ENCODE peak calls at places on chromosomes 2 and 18, in four cellular contexts. One of them, this sample, is unnamed.

GRCh38 chr18:48715651-48716354 is 177.0 kb downstream of the CTIF start:
- DNase-seq in WERI-Rb-1: no peak
- DNase-seq in spleen: peak; percentile 76
- DNase-seq in CD4-positive, alpha-beta T cell: no peak
- DNase-seq in this sample: no peak

GRCh38 chr2:33289961-33290360 is 186.5 kb upstream of the RASGRP3 start:
- DNase-seq in WERI-Rb-1: no peak
- DNase-seq in spleen: no peak
- DNase-seq in CD4-positive, alpha-beta T cell: no peak
- DNase-seq in this sample: no peak

GRCh38 chr2:235670974-235671787 is 177.3 kb downstream of the AGAP1 start:
- DNase-seq in CD4-positive, alpha-beta T cell: no peak
- DNase-seq in spleen: no peak
- DNase-seq in WERI-Rb-1: peak; percentile 83
- DNase-seq in this sample: no peak

GRCh38 chr2:20135631-20136050 is 84.2 kb upstream of the LAPTM4A start:
- DNase-seq in WERI-Rb-1: peak; percentile 88
- DNase-seq in CD4-positive, alpha-beta T cell: peak; percentile 7
- DNase-seq in spleen: no peak
- DNase-seq in this sample: no peak

GRCh38 chr2:220959391-220959802 is 612.7 kb downstream of the EPHA4 start:
- DNase-seq in spleen: no peak
- DNase-seq in CD4-positive, alpha-beta T cell: no peak
- DNase-seq in WERI-Rb-1: no peak
- DNase-seq in this sample: no peak

GRCh38 chr2:164697688-164698290 is 76.5 kb upstream of the GRB14 start:
- DNase-seq in WERI-Rb-1: no peak
- DNase-seq in CD4-positive, alpha-beta T cell: no peak
- DNase-seq in spleen: no peak
- DNase-seq in this sample: no peak

GRCh38 chr2:189204322-189204941 is 24.9 kb upstream of the COL5A2 start:
- DNase-seq in CD4-positive, alpha-beta T cell: no peak
- DNase-seq in spleen: no peak
- DNase-seq in WERI-Rb-1: no peak
- DNase-seq in this sample: no peak

GRCh38 chr2:169131587-169132512 is 62.5 kb downstream of the DHRS9 start:
- DNase-seq in WERI-Rb-1: no peak
- DNase-seq in CD4-positive, alpha-beta T cell: no peak
- DNase-seq in spleen: no peak
- DNase-seq in this sample: no peak

GRCh38 chr2:24508878-24509277 is 17.8 kb downstream of the NCOA1 start:
- DNase-seq in spleen: no peak
- DNase-seq in CD4-positive, alpha-beta T cell: no peak
- DNase-seq in WERI-Rb-1: no peak
- DNase-seq in this sample: no peak

GRCh38 chr18:64713284-64713683 is 564.4 kb upstream of the LINC00305 start:
- DNase-seq in spleen: no peak
- DNase-seq in WERI-Rb-1: no peak
- DNase-seq in CD4-positive, alpha-beta T cell: no peak
- DNase-seq in this sample: no peak

GRCh38 chr2:236745420-236746210 is 176.0 kb downstream of the ACKR3 start:
- DNase-seq in CD4-positive, alpha-beta T cell: no peak
- DNase-seq in WERI-Rb-1: peak; percentile 86
- DNase-seq in spleen: no peak
- DNase-seq in this sample: no peak

GRCh38 chr2:106106627-106107508 is 87.2 kb downstream of the UXS1 start:
- DNase-seq in spleen: no peak
- DNase-seq in WERI-Rb-1: no peak
- DNase-seq in CD4-positive, alpha-beta T cell: no peak
- DNase-seq in this sample: no peak

GRCh38 chr2:113826346-113827285 is 63.3 kb upstream of the ACTR3 start:
- DNase-seq in CD4-positive, alpha-beta T cell: no peak
- DNase-seq in WERI-Rb-1: no peak
- DNase-seq in spleen: no peak
- DNase-seq in this sample: no peak

GRCh38 chr2:235027558-235028214 is 75.9 kb downstream of the SH3BP4 start:
- DNase-seq in CD4-positive, alpha-beta T cell: no peak
- DNase-seq in spleen: no peak
- DNase-seq in WERI-Rb-1: no peak
- DNase-seq in this sample: no peak

GRCh38 chr18:41745166-41746049 is 209.6 kb upstream of the PIK3C3 start:
- DNase-seq in spleen: no peak
- DNase-seq in WERI-Rb-1: peak; percentile 66
- DNase-seq in CD4-positive, alpha-beta T cell: no peak
- DNase-seq in this sample: no peak

GRCh38 chr2:46007412-46007811 is 289.8 kb upstream of the EPAS1 start:
- DNase-seq in spleen: no peak
- DNase-seq in WERI-Rb-1: no peak
- DNase-seq in CD4-positive, alpha-beta T cell: no peak
- DNase-seq in this sample: no peak

GRCh38 chr2:156826342-156826933 is 390.3 kb downstream of the GPD2 start:
- DNase-seq in CD4-positive, alpha-beta T cell: no peak
- DNase-seq in spleen: no peak
- DNase-seq in WERI-Rb-1: no peak
- DNase-seq in this sample: no peak

GRCh38 chr2:220451438-220451837 is 824.0 kb downstream of the SLC4A3 start:
- DNase-seq in CD4-positive, alpha-beta T cell: no peak
- DNase-seq in WERI-Rb-1: no peak
- DNase-seq in spleen: no peak
- DNase-seq in this sample: no peak

GRCh38 chr2:159516241-159516758 is 100.0 kb downstream of the BAZ2B start:
- DNase-seq in WERI-Rb-1: peak; percentile 16
- DNase-seq in spleen: no peak
- DNase-seq in CD4-positive, alpha-beta T cell: no peak
- DNase-seq in this sample: no peak

GRCh38 chr2:178306351-178307073 is 112.2 kb downstream of the OSBPL6 start:
- DNase-seq in CD4-positive, alpha-beta T cell: peak; percentile 2
- DNase-seq in spleen: no peak
- DNase-seq in WERI-Rb-1: peak; percentile 79
- DNase-seq in this sample: no peak

GRCh38 chr2:116513991-116514390 is 1300.5 kb upstream of the DDX18 start:
- DNase-seq in WERI-Rb-1: no peak
- DNase-seq in CD4-positive, alpha-beta T cell: no peak
- DNase-seq in spleen: no peak
- DNase-seq in this sample: no peak
- H3K9me3 ChIP-seq in WERI-Rb-1: no peaks in the 10 kb centered on the region
- H3K9me3 ChIP-seq in CD4-positive, alpha-beta T cell: no peaks in the 10 kb centered on the region
- H3K9me3 ChIP-seq in spleen: peaks cover 2% of the 10 kb centered on the region
- H3K9me3 ChIP-seq in this sample: no peaks in the 10 kb centered on the region

GRCh38 chr18:72174972-72175649 is 369.0 kb downstream of the CBLN2 start:
- DNase-seq in CD4-positive, alpha-beta T cell: no peak
- DNase-seq in WERI-Rb-1: no peak
- DNase-seq in spleen: no peak
- DNase-seq in this sample: no peak

GRCh38 chr18:72181241-72181764 is 362.8 kb downstream of the CBLN2 start:
- DNase-seq in WERI-Rb-1: no peak
- DNase-seq in spleen: no peak
- DNase-seq in CD4-positive, alpha-beta T cell: no peak
- DNase-seq in this sample: no peak

DNA sequence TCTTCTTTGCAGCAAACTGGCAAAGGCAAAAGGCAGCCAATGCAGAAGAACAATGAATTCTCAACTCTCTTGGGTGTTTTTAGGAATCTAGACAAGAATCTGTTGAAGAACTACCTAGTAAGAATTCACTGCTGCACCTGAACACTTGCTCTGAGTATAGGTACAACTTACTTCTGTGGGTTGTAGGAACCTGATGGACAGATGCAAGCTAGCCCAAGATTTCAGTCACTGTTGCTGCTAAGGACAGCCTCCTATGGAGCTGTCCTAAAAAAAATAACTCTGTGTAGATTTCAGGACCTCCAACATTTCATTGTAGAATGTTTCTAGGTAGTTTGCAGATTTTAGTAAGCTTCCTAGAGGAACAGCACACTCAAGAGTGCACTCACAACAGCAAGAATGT is 363.5 kb downstream of the CBLN2 start:
- DNase-seq in CD4-positive, alpha-beta T cell: no peak
- DNase-seq in spleen: no peak
- DNase-seq in WERI-Rb-1: no peak
- DNase-seq in this sample: no peak
- H3K9me3 ChIP-seq in CD4-positive, alpha-beta T cell: no peaks in the 10 kb centered on the region
- H3K9me3 ChIP-seq in spleen: peaks cover 25% of the 10 kb centered on the region
- H3K9me3 ChIP-seq in WERI-Rb-1: no peaks in the 10 kb centered on the region
- H3K9me3 ChIP-seq in this sample: no peaks in the 10 kb centered on the region

GRCh38 chr18:78494204-78494603 is 485.4 kb upstream of the SALL3 start:
- DNase-seq in WERI-Rb-1: no peak
- DNase-seq in spleen: no peak
- DNase-seq in CD4-positive, alpha-beta T cell: no peak
- DNase-seq in this sample: no peak

GRCh38 chr18:78492813-78493371 is 486.7 kb upstream of the SALL3 start:
- DNase-seq in CD4-positive, alpha-beta T cell: no peak
- DNase-seq in spleen: no peak
- DNase-seq in WERI-Rb-1: no peak
- DNase-seq in this sample: no peak

GRCh38 chr18:78494686-78495085 is 484.9 kb upstream of the SALL3 start:
- DNase-seq in spleen: no peak
- DNase-seq in CD4-positive, alpha-beta T cell: no peak
- DNase-seq in WERI-Rb-1: no peak
- DNase-seq in this sample: no peak

GRCh38 chr18:78495550-78495949 is 484.1 kb upstream of the SALL3 start:
- DNase-seq in spleen: no peak
- DNase-seq in WERI-Rb-1: no peak
- DNase-seq in CD4-positive, alpha-beta T cell: no peak
- DNase-seq in this sample: no peak

GRCh38 chr18:78492064-78492812 is 487.4 kb upstream of the SALL3 start:
- DNase-seq in WERI-Rb-1: no peak
- DNase-seq in spleen: no peak
- DNase-seq in CD4-positive, alpha-beta T cell: no peak
- DNase-seq in this sample: no peak
- H3K9me3 ChIP-seq in WERI-Rb-1: no peaks in the 10 kb centered on the region
- H3K9me3 ChIP-seq in spleen: peaks cover 36% of the 10 kb centered on the region
- H3K9me3 ChIP-seq in CD4-positive, alpha-beta T cell: no peaks in the 10 kb centered on the region
- H3K9me3 ChIP-seq in this sample: no peaks in the 10 kb centered on the region

GRCh38 chr18:35306588-35307250 is 16.7 kb upstream of the ZSCAN30 start:
- DNase-seq in CD4-positive, alpha-beta T cell: no peak
- DNase-seq in spleen: no peak
- DNase-seq in WERI-Rb-1: no peak
- DNase-seq in this sample: no peak
- H3K9me3 ChIP-seq in CD4-positive, alpha-beta T cell: peaks cover 97% of the 10 kb centered on the region
- H3K9me3 ChIP-seq in spleen: peaks cover 100% of the 10 kb centered on the region
- H3K9me3 ChIP-seq in WERI-Rb-1: peaks cover 19% of the 10 kb centered on the region
- H3K9me3 ChIP-seq in this sample: peaks cover 21% of the 10 kb centered on the region

DNA sequence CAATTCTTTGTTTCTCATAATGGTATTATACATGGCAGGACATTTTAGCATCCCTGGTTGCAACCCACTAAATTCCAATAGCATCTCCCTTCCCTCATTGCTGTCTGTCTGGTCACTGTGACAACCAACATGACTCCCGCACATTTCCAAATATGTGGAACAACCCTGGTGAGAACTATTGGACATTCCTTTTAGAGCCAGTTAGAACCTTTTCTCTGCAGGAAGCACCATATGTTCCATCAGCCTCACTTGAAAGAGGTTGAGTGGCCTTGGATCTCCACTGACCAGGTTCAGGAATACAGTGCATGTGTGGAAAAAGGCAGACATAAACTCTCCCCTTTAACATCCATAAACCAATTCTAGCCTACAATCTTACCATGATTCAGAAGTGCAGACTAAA is 25.9 kb upstream of the GLS start:
- DNase-seq in CD4-positive, alpha-beta T cell: no peak
- DNase-seq in WERI-Rb-1: no peak
- DNase-seq in spleen: no peak
- DNase-seq in this sample: no peak
- H3K9me3 ChIP-seq in CD4-positive, alpha-beta T cell: no peaks in the 10 kb centered on the region
- H3K9me3 ChIP-seq in WERI-Rb-1: no peaks in the 10 kb centered on the region
- H3K9me3 ChIP-seq in spleen: no peaks in the 10 kb centered on the region
- H3K9me3 ChIP-seq in this sample: no peaks in the 10 kb centered on the region

This sample was measured in T-helper 17 cell.